ENCODE peak calls at places on chromosome 2, in four cellular contexts. O is K562, B is HCT116, D is SK-N-SH. L is an unnamed sample.

GRCh38 chr2:3399403-3399802 is 19.9 kb downstream of the TRAPPC12 start:
- DNase-seq in B (no peak), D (no peak), O (no peak), L (no peak)

GRCh38 chr2:200618590-200619021 is 32.8 kb downstream of the AOX1 start:
- DNase-seq in O (no peak), B (no peak), D (peak; percentile 31), L (no peak)

GRCh38 chr2:71618327-71619113 is 165.2 kb downstream of the DYSF start:
- DNase-seq in O (no peak), B (no peak), D (peak; percentile 53), L (no peak)

GRCh38 chr2:127569274-127570065 is 34.0 kb downstream of the MYO7B start:
- DNase-seq in D (no peak), O (no peak), B (no peak), L (no peak)

GRCh38 chr2:55721601-55722215 is 28.1 kb upstream of the PNPT1 start:
- DNase-seq in O (no peak), D (no peak), B (no peak), L (no peak)

GRCh38 chr2:140863713-140864112 is 1267.1 kb downstream of the LRP1B start:
- DNase-seq in O (peak; percentile 6), B (peak; percentile 63), D (peak; percentile 29), L (peak; percentile 13)

GRCh38 chr2:85748948-85749875 is 4.6 kb upstream of the ATOH8 start:
- DNase-seq in O (no peak), B (no peak), D (no peak), L (no peak)

GRCh38 chr2:62868947-62869346 is 163.4 kb downstream of the EHBP1 start:
- DNase-seq in D (no peak), B (no peak), O (no peak), L (no peak)

GRCh38 chr2:27730980-27731691 is 40.4 kb upstream of the MRPL33 start:
- DNase-seq in B (no peak), O (no peak), D (no peak), L (no peak)

GRCh38 chr2:120678251-120678650 is 57.4 kb upstream of the GLI2 start:
- DNase-seq in O (no peak), D (peak; percentile 78), B (no peak), L (no peak)

GRCh38 chr2:144519934-144520717 is at the start of gene ZEB2:
- DNase-seq in O (peak; percentile 50), B (peak; percentile 19), D (peak; percentile 63), L (no peak)

GRCh38 chr2:70981866-70982810 is 3.7 kb downstream of the ANKRD53 start:
- DNase-seq in O (no peak), B (no peak), D (no peak), L (no peak)

GRCh38 chr2:59804662-59805258 is 748.7 kb downstream of the BCL11A start:
- DNase-seq in B (no peak), D (no peak), O (no peak), L (no peak)

GRCh38 chr2:2173633-2174032 is 157.4 kb downstream of the MYT1L start:
- DNase-seq in O (no peak), D (peak; percentile 59), B (no peak), L (no peak)

GRCh38 chr2:41026613-41027012 is 574.7 kb upstream of the SLC8A1 start:
- DNase-seq in D (no peak), B (no peak), O (no peak), L (no peak)

GRCh38 chr2:182591774-182592173 is 124.3 kb upstream of the DNAJC10 start:
- DNase-seq in B (no peak), D (no peak), O (no peak), L (no peak)

GRCh38 chr2:112615051-112615450 is 30.6 kb downstream of the CHCHD5 start:
- DNase-seq in O (no peak), D (no peak), B (no peak), L (no peak)

GRCh38 chr2:5560981-5561380 is 131.2 kb upstream of the SOX11 start:
- DNase-seq in O (no peak), D (peak; percentile 32), B (no peak), L (no peak)

GRCh38 chr2:26164641-26165211 is 8.2 kb upstream of the GAREM2 start:
- DNase-seq in B (no peak), O (no peak), D (no peak), L (no peak)

GRCh38 chr2:160984426-160985077 is 175.7 kb upstream of the TANK start:
- DNase-seq in D (no peak), B (no peak), O (no peak), L (no peak)

GRCh38 chr2:204705243-204705971 is 160.1 kb downstream of the PARD3B start:
- DNase-seq in D (no peak), B (no peak), O (no peak), L (no peak)

GRCh38 chr2:137802038-137802437 is 162.2 kb upstream of the HNMT start:
- DNase-seq in B (no peak), O (no peak), D (no peak), L (no peak)

GRCh38 chr2:43174368-43175186 is 51.8 kb downstream of the ZFP36L2 start:
- DNase-seq in O (no peak), B (no peak), D (no peak), L (peak; percentile 80)

GRCh38 chr2:167924556-167924955 is 322.8 kb downstream of the STK39 start:
- DNase-seq in D (no peak), B (no peak), O (no peak), L (no peak)

GRCh38 chr2:241412144-241412543 is 56.1 kb downstream of the FARP2 start:
- DNase-seq in O (peak; percentile 25), D (no peak), B (peak; percentile 16), L (no peak)

GRCh38 chr2:27442282-27442980 is at the start of gene KRTCAP3:
- DNase-seq in B (peak; percentile 42), D (peak; percentile 58), O (peak; percentile 78), L (no peak)

GRCh38 chr2:39494784-39495251 is 57.7 kb upstream of the MAP4K3 start:
- DNase-seq in O (no peak), B (no peak), D (no peak), L (peak; percentile 66)

GRCh38 chr2:3447789-3448317 is 68.4 kb downstream of the TRAPPC12 start:
- DNase-seq in D (peak; percentile 91), O (no peak), B (no peak), L (no peak)

GRCh38 chr2:224260605-224261004 is 141.3 kb downstream of the FAM124B start:
- DNase-seq in B (no peak), O (no peak), D (no peak), L (no peak)

GRCh38 chr2:226977775-226978190 is 141.9 kb downstream of the RHBDD1 start:
- DNase-seq in D (peak; percentile 27), O (peak; percentile 16), B (no peak), L (no peak)

GRCh38 chr2:203819434-203820133 is 48.0 kb upstream of the CTLA4 start:
- DNase-seq in O (no peak), D (no peak), B (no peak), L (no peak)

GRCh38 chr2:11955314-11955713 is 208.9 kb downstream of the LPIN1 start:
- DNase-seq in D (no peak), B (no peak), O (no peak), L (no peak)

GRCh38 chr2:241911551-241911950 is 42.0 kb downstream of the RTP5 start:
- DNase-seq in O (no peak), B (no peak), D (no peak), L (no peak)

GRCh38 chr2:101188683-101189405 is 37.7 kb upstream of the TBC1D8 start:
- DNase-seq in B (peak; percentile 21), O (peak; percentile 59), D (peak; percentile 74), L (no peak)

GRCh38 chr2:37365669-37366068 is 21.2 kb downstream of the QPCT start:
- DNase-seq in B (no peak), D (no peak), O (no peak), L (no peak)

GRCh38 chr2:114108819-114109416 is 219.0 kb downstream of the ACTR3 start:
- DNase-seq in D (no peak), O (no peak), B (no peak), L (no peak)
- H3K4me2 ChIP-seq in D (no peak overlapping the region), O (no peak overlapping the region), B (no peak overlapping the region), L (no peak overlapping the region)

DNA sequence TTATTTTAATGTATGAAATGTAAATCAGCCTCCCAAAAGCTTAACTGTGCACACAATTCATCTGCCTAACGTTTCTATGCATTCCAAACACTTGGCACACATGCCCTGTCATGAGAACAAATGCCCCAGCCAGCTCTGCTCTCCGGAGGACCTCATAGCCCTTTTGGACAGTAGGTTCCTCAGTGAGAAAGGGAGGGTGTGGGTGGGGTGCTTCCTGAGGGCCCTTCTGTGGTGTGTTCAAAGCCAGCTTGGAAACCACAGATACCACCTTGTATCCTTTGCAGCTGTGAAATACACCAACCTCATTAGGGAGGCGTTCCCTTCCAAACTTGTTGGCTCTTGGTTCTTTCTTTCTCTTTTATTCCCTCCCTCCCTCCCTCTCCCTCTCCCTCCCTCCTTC is 102.2 kb upstream of the ASB18 start:
- DNase-seq in D (no peak), B (no peak), O (no peak), L (peak; percentile 26)
- TF ChIP-seq YY1 in D (no peak), B (no peak), O (no peak), L (no peak)

DNA sequence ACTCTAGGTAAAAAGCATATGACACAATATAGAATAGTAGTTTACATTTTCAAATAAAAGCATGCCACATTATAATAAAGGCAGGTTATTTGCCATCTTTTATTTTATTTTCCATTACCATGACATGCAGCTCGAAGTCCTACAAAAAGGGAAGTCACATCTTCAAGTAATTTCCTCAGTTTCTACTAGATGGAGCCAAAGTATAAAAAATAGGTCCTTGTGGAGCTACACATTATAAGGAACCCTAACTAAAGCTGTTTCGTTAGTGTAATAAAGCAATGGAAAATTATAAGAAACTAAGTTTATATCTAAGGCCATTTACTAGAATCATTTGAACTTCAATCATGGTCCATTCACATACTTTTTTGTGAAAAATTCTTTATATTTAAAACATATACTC is 674.5 kb downstream of the KCNJ3 start:
- DNase-seq in D (no peak), O (no peak), B (peak; percentile 3), L (no peak)
- TF ChIP-seq SIN3A in D (no peak), O (no peak), B (no peak), L (no peak)

DNA sequence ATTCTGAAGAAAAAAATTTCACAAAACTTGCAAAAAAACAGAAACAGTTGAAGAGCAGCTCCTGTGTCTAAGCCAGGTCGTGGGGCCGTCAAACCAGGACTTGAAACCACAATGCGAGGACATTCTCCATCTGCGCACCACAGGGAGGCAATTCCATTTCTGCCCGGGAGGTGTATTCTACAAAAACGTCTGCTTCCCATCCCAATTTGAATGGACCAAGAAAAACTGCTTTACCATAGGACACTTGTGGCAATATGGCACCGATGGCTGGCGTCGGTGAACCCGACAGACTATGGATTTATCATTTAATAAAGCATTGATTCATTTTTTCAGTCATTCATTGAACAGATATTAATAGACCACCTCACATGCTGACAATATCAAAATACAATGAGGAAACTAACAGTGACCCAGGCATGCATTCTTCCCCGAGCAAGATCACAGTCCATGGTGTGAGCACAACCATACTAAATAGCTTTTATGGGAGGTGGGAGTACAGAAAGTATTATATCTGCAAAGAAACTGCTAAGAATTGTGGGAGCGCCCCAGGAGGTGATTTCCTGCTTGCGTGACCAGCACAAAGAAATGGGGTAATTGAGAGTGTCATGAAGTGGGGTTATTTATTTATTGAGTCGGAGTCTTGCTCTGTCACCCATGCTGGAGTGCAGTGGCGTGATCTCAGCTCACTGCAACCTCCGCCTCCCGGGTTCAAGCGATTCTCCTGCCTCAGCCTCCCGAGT is 10.5 kb upstream of the ZAP70 start:
- DNase-seq in O (no peak), D (no peak), B (no peak), L (no peak)
- H3K4me2 ChIP-seq in O (no peak overlapping the region), D (no peak overlapping the region), B (no peak overlapping the region), L (no peak overlapping the region)

GRCh38 chr2:208363485-208363884 is 43.1 kb upstream of the PTH2R start:
- DNase-seq in D (no peak), O (no peak), B (no peak), L (peak; percentile 23)
- TF ChIP-seq YY1 in D (no peak), O (no peak), B (no peak), L (no peak)

GRCh38 chr2:96555146-96555610 is 18.6 kb downstream of the ARID5A start:
- DNase-seq in B (no peak), D (no peak), O (no peak), L (no peak)
- TF ChIP-seq SIN3A in B (no peak), D (no peak), O (no peak), L (no peak)

L was measured in GM12878.